ENCODE peak calls at places on chromosomes 7 and 10, in four cellular contexts. One of them, this sample, is unnamed.

GRCh38 chr10:13820119-13820518 is 233.4 kb downstream of the PRPF18 start:
- DNase-seq in HCT116: no peak
- DNase-seq in HepG2: no peak
- DNase-seq in SK-N-SH: no peak
- DNase-seq in this sample: no peak

GRCh38 chr10:89262331-89263020 is 10.9 kb upstream of the LIPA start:
- DNase-seq in HepG2: no peak
- DNase-seq in SK-N-SH: no peak
- DNase-seq in HCT116: no peak
- DNase-seq in this sample: no peak

GRCh38 chr10:22278441-22278782 is 37.8 kb upstream of the COMMD3 start:
- DNase-seq in HepG2: no peak
- DNase-seq in HCT116: no peak
- DNase-seq in SK-N-SH: no peak
- DNase-seq in this sample: no peak

GRCh38 chr10:24465899-24466615 is 257.1 kb downstream of the KIAA1217 start:
- DNase-seq in SK-N-SH: no peak
- DNase-seq in HCT116: peak
- DNase-seq in HepG2: peak
- DNase-seq in this sample: peak

GRCh38 chr7:40822861-40823260 is 688.1 kb downstream of the SUGCT start:
- DNase-seq in HCT116: no peak
- DNase-seq in HepG2: no peak
- DNase-seq in SK-N-SH: no peak
- DNase-seq in this sample: no peak

GRCh38 chr7:1536768-1537630 is 6.5 kb downstream of the MAFK start:
- DNase-seq in HepG2: peak
- DNase-seq in SK-N-SH: peak
- DNase-seq in HCT116: peak
- DNase-seq in this sample: peak

GRCh38 chr7:155190608-155191536 is 106.8 kb upstream of the INSIG1 start:
- DNase-seq in SK-N-SH: peak
- DNase-seq in HCT116: no peak
- DNase-seq in HepG2: no peak
- DNase-seq in this sample: peak

GRCh38 chr7:52365349-52365748 is 670.1 kb upstream of the POM121L12 start:
- DNase-seq in HepG2: no peak
- DNase-seq in SK-N-SH: no peak
- DNase-seq in HCT116: no peak
- DNase-seq in this sample: no peak

GRCh38 chr7:21383217-21383832 is 44.6 kb upstream of the SP4 start:
- DNase-seq in HepG2: no peak
- DNase-seq in HCT116: no peak
- DNase-seq in SK-N-SH: no peak
- DNase-seq in this sample: no peak

GRCh38 chr10:100838986-100839385 is 73.8 kb upstream of the SLF2 start:
- DNase-seq in SK-N-SH: no peak
- DNase-seq in HepG2: no peak
- DNase-seq in HCT116: no peak
- DNase-seq in this sample: no peak

GRCh38 chr10:6401562-6402348 is 178.3 kb downstream of the PRKCQ start:
- DNase-seq in HepG2: peak
- DNase-seq in HCT116: peak
- DNase-seq in SK-N-SH: peak
- DNase-seq in this sample: peak

GRCh38 chr7:77655836-77656455 is 40.3 kb upstream of the RSBN1L start:
- DNase-seq in HepG2: no peak
- DNase-seq in HCT116: no peak
- DNase-seq in SK-N-SH: no peak
- DNase-seq in this sample: no peak

GRCh38 chr10:86373828-86374227 is 7.2 kb upstream of the GRID1 start:
- DNase-seq in HCT116: no peak
- DNase-seq in HepG2: no peak
- DNase-seq in SK-N-SH: no peak
- DNase-seq in this sample: no peak

GRCh38 chr7:95209276-95209675 is 115.1 kb downstream of the PON1 start:
- DNase-seq in HCT116: no peak
- DNase-seq in SK-N-SH: no peak
- DNase-seq in HepG2: no peak
- DNase-seq in this sample: no peak

GRCh38 chr10:52965489-52965888 is 192.9 kb upstream of the MBL2 start:
- DNase-seq in SK-N-SH: no peak
- DNase-seq in HCT116: no peak
- DNase-seq in HepG2: peak
- DNase-seq in this sample: no peak

GRCh38 chr7:158573310-158573709 is 14.3 kb downstream of the PTPRN2 start:
- DNase-seq in HepG2: no peak
- DNase-seq in HCT116: no peak
- DNase-seq in SK-N-SH: no peak
- DNase-seq in this sample: no peak

GRCh38 chr7:27176343-27176731 is 2.2 kb upstream of the HOXA10 start:
- DNase-seq in SK-N-SH: no peak
- DNase-seq in HepG2: no peak
- DNase-seq in HCT116: no peak
- DNase-seq in this sample: no peak

GRCh38 chr7:28355553-28356319 is 56.6 kb upstream of the CREB5 start:
- DNase-seq in SK-N-SH: no peak
- DNase-seq in HepG2: no peak
- DNase-seq in HCT116: no peak
- DNase-seq in this sample: no peak

GRCh38 chr10:84308481-84309304 is 19.7 kb upstream of the CCSER2 start:
- DNase-seq in HCT116: no peak
- DNase-seq in SK-N-SH: peak
- DNase-seq in HepG2: no peak
- DNase-seq in this sample: no peak

GRCh38 chr10:74373059-74373458 is 222.0 kb downstream of the ADK start:
- DNase-seq in HepG2: no peak
- DNase-seq in HCT116: no peak
- DNase-seq in SK-N-SH: no peak
- DNase-seq in this sample: no peak

GRCh38 chr7:7148799-7149481 is 33.4 kb upstream of the C1GALT1 start:
- DNase-seq in HCT116: no peak
- DNase-seq in SK-N-SH: no peak
- DNase-seq in HepG2: peak
- DNase-seq in this sample: no peak

GRCh38 chr10:25465582-25466372 is 291.0 kb downstream of the GPR158 start:
- DNase-seq in HepG2: no peak
- DNase-seq in SK-N-SH: no peak
- DNase-seq in HCT116: peak
- DNase-seq in this sample: peak

GRCh38 chr10:95873139-95873538 is 34.6 kb upstream of the CC2D2B start:
- DNase-seq in SK-N-SH: no peak
- DNase-seq in HepG2: no peak
- DNase-seq in HCT116: no peak
- DNase-seq in this sample: no peak
- TF ChIP-seq JUND in SK-N-SH: no peak
- TF ChIP-seq JUND in HepG2: no peak
- TF ChIP-seq JUND in HCT116: no peak
- TF ChIP-seq JUND in this sample: no peak

DNA sequence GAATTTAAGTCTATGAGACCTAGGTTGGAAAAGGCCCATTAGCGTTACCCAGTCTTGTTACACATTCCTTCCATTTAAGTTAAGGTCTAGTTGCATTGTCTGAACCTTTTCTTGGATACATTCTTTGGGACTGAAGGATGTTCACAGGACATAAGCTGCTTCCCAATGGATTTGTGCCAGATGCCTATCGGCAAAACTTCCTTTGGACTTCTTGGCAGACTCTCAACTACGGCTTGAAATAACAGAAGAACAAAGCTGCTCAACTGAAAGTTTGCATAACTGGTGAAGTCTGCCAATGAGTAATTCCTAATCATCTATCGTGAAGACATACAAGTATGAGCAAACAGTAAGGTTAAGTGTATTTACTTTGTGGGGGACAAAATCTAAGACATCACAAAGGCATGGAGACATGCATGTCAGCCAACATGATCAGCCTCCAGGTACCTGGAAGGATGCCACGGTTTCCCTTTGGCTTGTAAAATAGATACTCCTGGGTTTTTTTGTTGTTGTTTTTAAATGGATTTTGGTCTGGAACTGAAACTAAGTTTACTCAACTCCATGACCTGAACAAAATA is 35.4 kb downstream of the MALSU1 start:
- DNase-seq in HepG2: peak
- DNase-seq in SK-N-SH: no peak
- DNase-seq in HCT116: peak
- DNase-seq in this sample: peak
- TF ChIP-seq JUND in HepG2: peak
- TF ChIP-seq JUND in SK-N-SH: peak
- TF ChIP-seq JUND in HCT116: peak
- TF ChIP-seq JUND in this sample: peak

GRCh38 chr7:135282621-135283295 is 49.1 kb downstream of the STRA8 start:
- DNase-seq in SK-N-SH: no peak
- DNase-seq in HCT116: no peak
- DNase-seq in HepG2: no peak
- DNase-seq in this sample: no peak
- TF ChIP-seq JUND in SK-N-SH: no peak
- TF ChIP-seq JUND in HCT116: no peak
- TF ChIP-seq JUND in HepG2: no peak
- TF ChIP-seq JUND in this sample: no peak

GRCh38 chr7:107563072-107563760 is 504 bp downstream of the COG5 start:
- DNase-seq in HCT116: peak
- DNase-seq in SK-N-SH: peak
- DNase-seq in HepG2: peak
- DNase-seq in this sample: no peak

GRCh38 chr7:107563761-107564552 is at the start of the genes COG5 and DUS4L:
- DNase-seq in HCT116: peak
- DNase-seq in HepG2: peak
- DNase-seq in SK-N-SH: peak
- DNase-seq in this sample: peak

GRCh38 chr7:107560898-107561516 is 2.7 kb downstream of the COG5 start:
- DNase-seq in HepG2: no peak
- DNase-seq in HCT116: no peak
- DNase-seq in SK-N-SH: no peak
- DNase-seq in this sample: no peak

GRCh38 chr7:107559864-107560263 is 3.9 kb downstream of the COG5 start:
- DNase-seq in HCT116: no peak
- DNase-seq in SK-N-SH: no peak
- DNase-seq in HepG2: no peak
- DNase-seq in this sample: no peak

DNA sequence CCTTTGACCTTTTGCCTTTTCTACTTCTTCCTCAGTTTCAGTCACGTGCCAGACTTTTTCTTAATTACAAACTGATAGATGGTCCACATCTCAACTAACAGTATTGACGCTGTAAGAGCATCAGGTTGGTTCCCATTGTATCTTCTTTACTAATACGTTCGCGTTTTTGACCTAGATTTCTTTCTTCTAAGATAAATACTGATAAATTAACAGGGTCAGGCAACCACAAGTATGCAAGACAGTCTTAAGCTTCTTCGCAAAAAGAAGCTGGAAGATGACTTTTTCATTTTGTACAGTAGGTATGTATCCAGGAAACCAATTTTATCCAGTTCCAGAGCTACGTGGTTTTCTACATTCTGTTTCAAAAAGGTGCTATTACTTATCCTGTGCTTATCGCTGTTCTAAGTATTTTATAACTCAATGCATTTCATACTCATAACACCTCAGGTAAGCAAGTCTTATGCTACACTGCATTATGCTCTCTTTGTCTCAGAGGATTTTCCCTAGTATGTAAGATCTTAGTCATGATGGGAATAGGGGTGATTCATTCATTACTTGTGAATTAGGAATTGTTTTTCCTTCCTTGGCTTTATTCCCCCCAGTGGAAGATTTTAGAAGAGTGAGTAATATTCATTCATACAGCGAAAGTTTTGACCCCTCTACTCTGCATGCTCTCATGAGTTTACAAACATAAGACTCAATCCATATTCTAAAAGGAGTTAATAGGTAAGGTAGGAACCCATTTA is 955 bp downstream of the DUS4L start:
- DNase-seq in HCT116: peak
- DNase-seq in HepG2: no peak
- DNase-seq in SK-N-SH: no peak
- DNase-seq in this sample: no peak
- TF ChIP-seq JUND in HCT116: peak
- TF ChIP-seq JUND in HepG2: no peak
- TF ChIP-seq JUND in SK-N-SH: peak
- TF ChIP-seq JUND in this sample: no peak